ENCODE peak calls at places on chromosomes 1 and 21, in four cellular contexts. X is GM06990, P is sigmoid colon, G is dorsolateral prefrontal cortex. K is an unnamed sample.

GRCh38 chr1:206490643-206491421 is 16.5 kb upstream of the RASSF5 start:
- DNase-seq in X (no peak), G (no peak), P (no peak), K (no peak)

GRCh38 chr1:47174621-47175020 is 15.2 kb downstream of the PDZK1IP1 start:
- DNase-seq in P (no peak), G (no peak), X (no peak), K (no peak)

GRCh38 chr1:184881941-184882648 is 92.2 kb downstream of the NIBAN1 start:
- DNase-seq in G (no peak), P (no peak), X (no peak), K (no peak)

GRCh38 chr1:204408074-204408507 is 3.5 kb downstream of the PPP1R15B start:
- DNase-seq in P (peak), G (peak), X (no peak), K (no peak)

GRCh38 chr1:192905049-192905448 is 96.2 kb downstream of the RGS2 start:
- DNase-seq in X (no peak), G (no peak), P (no peak), K (no peak)

GRCh38 chr1:203002951-203003350 is 4.2 kb upstream of the TMEM183A start:
- DNase-seq in P (no peak), G (no peak), X (no peak), K (no peak)

GRCh38 chr1:29971703-29972102 is 735.4 kb downstream of the PTPRU start:
- DNase-seq in G (no peak), P (no peak), X (no peak), K (no peak)

GRCh38 chr1:61851849-61852692 is 109.8 kb downstream of the PATJ start:
- DNase-seq in X (no peak), P (no peak), G (no peak), K (no peak)

DNA sequence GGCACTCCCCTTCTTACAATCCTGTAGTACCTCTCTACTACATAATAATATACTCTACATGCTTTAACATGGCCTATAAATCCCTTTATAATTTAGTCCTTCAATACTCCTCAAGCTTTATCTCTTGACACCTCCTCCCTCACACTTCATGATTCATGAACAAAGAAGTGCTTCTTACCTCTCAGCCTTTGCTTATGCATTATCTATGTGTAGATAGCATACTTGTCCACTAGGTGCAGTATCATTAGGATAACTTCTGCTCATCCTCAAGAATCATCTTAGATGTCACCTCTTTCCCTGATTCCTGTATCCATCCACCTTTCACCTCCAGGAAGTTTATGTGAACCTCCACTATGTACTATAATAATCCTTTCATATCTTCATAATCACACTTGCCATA is 74.4 kb downstream of the COL24A1 start:
- DNase-seq in P (no peak), G (no peak), X (no peak), K (no peak)
- TF ChIP-seq CTCF in P (no peak), G (no peak), X (peak), K (peak)

GRCh38 chr1:48758976-48759375 is 17.7 kb downstream of the BEND5 start:
- DNase-seq in G (no peak), P (no peak), X (no peak), K (no peak)
- TF ChIP-seq CTCF in G (no peak), P (no peak), X (no peak), K (no peak)

GRCh38 chr1:51044834-51045233 is 57.2 kb upstream of the C1orf185 start:
- DNase-seq in G (no peak), P (no peak), X (no peak), K (no peak)
- TF ChIP-seq CTCF in G (peak), P (peak), X (no peak), K (peak)

DNA sequence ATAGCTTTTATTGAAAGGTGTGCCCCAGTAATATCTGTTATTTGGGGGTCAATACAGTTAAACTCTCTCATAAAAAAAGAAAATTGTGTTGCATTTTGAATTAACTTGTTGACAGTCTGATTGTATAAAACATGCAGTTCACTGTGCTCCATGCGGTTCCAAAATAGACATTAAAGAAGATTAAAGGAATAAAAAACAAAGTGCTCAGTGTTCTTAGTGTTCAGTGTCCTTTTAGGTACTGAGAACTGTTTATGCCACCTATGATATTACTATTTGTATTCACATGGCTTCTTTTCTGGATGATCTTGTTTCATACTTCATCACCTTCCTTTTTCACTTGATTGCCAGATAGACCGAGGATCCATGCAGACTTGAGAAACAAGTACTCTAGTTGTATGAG is 15.3 kb upstream of the SGIP1 start:
- DNase-seq in G (no peak), P (no peak), X (no peak), K (no peak)
- TF ChIP-seq CTCF in G (no peak), P (no peak), X (no peak), K (no peak)

DNA sequence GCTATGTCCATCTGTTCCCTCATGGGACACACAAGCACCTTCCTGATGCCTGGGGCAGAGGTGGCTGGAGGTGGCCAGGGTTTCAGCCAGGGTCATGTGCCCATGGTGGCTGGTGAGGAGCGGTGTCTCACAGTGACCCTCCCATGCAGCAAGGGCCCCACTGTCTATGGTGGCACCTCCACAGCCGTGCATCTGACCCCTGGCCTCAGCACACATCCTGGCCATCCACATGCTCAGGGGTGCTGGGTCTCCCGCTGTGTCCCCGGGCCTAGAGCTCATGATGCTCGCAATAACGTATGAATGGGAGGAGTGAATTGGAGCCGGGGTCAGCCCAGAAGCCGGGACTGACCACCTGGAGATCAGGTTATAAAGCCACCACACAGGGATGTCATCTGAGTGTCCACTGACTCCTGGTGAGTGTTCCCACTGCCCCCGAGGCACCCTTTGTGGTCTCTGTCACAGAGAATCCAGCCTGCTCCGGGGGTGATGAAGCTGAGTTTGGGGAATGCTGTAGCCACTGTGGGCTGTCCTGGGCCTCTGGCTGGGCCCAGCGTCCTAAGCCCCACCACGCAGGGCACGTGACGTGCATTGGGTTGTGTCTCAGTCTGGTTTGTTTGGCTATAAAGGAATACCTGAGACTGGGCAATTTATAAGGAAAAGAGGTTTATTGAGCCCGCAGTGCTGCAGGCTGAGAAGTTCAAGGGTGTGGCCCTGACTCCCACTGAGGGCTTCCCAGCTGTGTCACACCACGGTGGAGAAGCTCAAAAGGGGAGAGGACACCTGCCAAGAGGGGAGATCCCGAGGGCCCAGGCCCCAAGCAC is 51.7 kb downstream of the SIK1 start:
- DNase-seq in X (no peak), P (peak), G (no peak), K (no peak)
- TF ChIP-seq CTCF in X (no peak), P (no peak), G (no peak), K (no peak)

GRCh38 chr1:228166170-228166936 is 749 bp downstream of the IBA57 start:
- DNase-seq in G (peak), P (peak), X (no peak), K (peak)
- TF ChIP-seq CTCF in G (peak), P (peak), X (peak), K (peak)

GRCh38 chr1:3821934-3822307 is 25.6 kb upstream of the LRRC47 start:
- DNase-seq in P (peak), X (no peak), G (no peak), K (no peak)

GRCh38 chr1:3824650-3825049 is 28.4 kb upstream of the LRRC47 start:
- DNase-seq in G (no peak), P (no peak), X (no peak), K (no peak)

GRCh38 chr1:3822421-3822820 is 26.1 kb upstream of the LRRC47 start:
- DNase-seq in G (no peak), X (no peak), P (peak), K (no peak)

GRCh38 chr1:3831689-3832088 is 25.3 kb downstream of the CEP104 start:
- DNase-seq in X (no peak), P (no peak), G (no peak), K (no peak)

GRCh38 chr1:3827813-3828307 is 29.2 kb downstream of the CEP104 start:
- DNase-seq in X (no peak), P (peak), G (no peak), K (no peak)
- TF ChIP-seq CTCF in X (no peak), P (no peak), G (peak), K (no peak)

GRCh38 chr1:111351700-111352099 is 61.0 kb downstream of the CHIA start:
- DNase-seq in P (no peak), X (no peak), G (no peak), K (no peak)

GRCh38 chr1:111346089-111346885 is 55.6 kb downstream of the CHIA start:
- DNase-seq in X (peak), G (peak), P (peak), K (peak)
- TF ChIP-seq CTCF in X (peak), G (no peak), P (no peak), K (no peak)